ENCODE peak calls at places on chromosomes 7 and 10, in eight cellular contexts. Y, B, X, U, N, M, I and Q are unnamed samples.

GRCh38 chr10:44183667-44184632 is 200.9 kb downstream of the CXCL12 start:
- DNase-seq in N (no peak), U (no peak), X (no peak), M (no peak), B (no peak), Y (no peak), I (no peak), Q (no peak)

GRCh38 chr10:36494386-36494785 is 631.0 kb upstream of the ANKRD30A start:
- DNase-seq in X (no peak), U (no peak), M (peak), I (no peak), B (no peak), N (no peak), Y (no peak), Q (no peak)

GRCh38 chr7:7948233-7948632 is 20.4 kb upstream of the GLCCI1 start:
- DNase-seq in I (no peak), B (no peak), M (no peak), X (no peak), N (no peak), Y (no peak), U (no peak), Q (no peak)

GRCh38 chr7:126302639-126303038 is 950.1 kb downstream of the GRM8 start:
- DNase-seq in X (no peak), I (peak), M (no peak), B (no peak), U (no peak), N (peak), Y (no peak), Q (no peak)

GRCh38 chr7:23470290-23471089 is at the start of gene IGF2BP3:
- DNase-seq in I (peak), M (no peak), Y (no peak), X (peak), U (peak), B (no peak), N (peak), Q (peak)

GRCh38 chr7:44116789-44117666 is 6.3 kb downstream of the POLD2 start:
- DNase-seq in B (no peak), Y (no peak), X (no peak), M (peak), I (no peak), U (no peak), N (no peak), Q (no peak)

GRCh38 chr7:154231732-154232131 is 179.5 kb downstream of the DPP6 start:
- DNase-seq in M (no peak), N (peak), I (peak), X (no peak), Y (no peak), B (no peak), U (no peak), Q (no peak)

GRCh38 chr7:54764861-54765260 is 5.8 kb upstream of the SEC61G start:
- DNase-seq in Y (no peak), X (no peak), I (no peak), U (no peak), N (no peak), M (no peak), B (no peak), Q (no peak)

GRCh38 chr7:4845740-4846142 is 16.1 kb downstream of the PAPOLB start:
- DNase-seq in I (no peak), X (no peak), U (no peak), N (no peak), B (no peak), M (peak), Y (no peak), Q (no peak)

GRCh38 chr10:36681751-36682633 is 443.4 kb upstream of the ANKRD30A start:
- DNase-seq in U (no peak), B (no peak), I (peak), Y (no peak), X (no peak), M (no peak), N (no peak), Q (no peak)

GRCh38 chr10:6601224-6601805 is 21.2 kb upstream of the PRKCQ start:
- DNase-seq in B (no peak), M (no peak), U (no peak), I (no peak), X (no peak), N (no peak), Y (no peak), Q (no peak)

GRCh38 chr10:9613338-9613737 is 1404.3 kb upstream of the CELF2 start:
- DNase-seq in Y (no peak), N (no peak), B (no peak), U (no peak), I (no peak), X (no peak), M (no peak), Q (no peak)

GRCh38 chr7:104552102-104552501 is 223.7 kb downstream of the LHFPL3 start:
- DNase-seq in U (no peak), X (no peak), B (no peak), I (peak), N (peak), Y (no peak), M (peak), Q (peak)

GRCh38 chr10:21173433-21173963 is 276.4 kb upstream of the NEBL start:
- DNase-seq in X (no peak), I (peak), N (no peak), Y (no peak), U (no peak), B (no peak), M (no peak), Q (no peak)

GRCh38 chr7:15709978-15710377 is 23.5 kb upstream of the MEOX2 start:
- DNase-seq in I (no peak), U (no peak), M (no peak), Y (no peak), N (no peak), X (no peak), B (no peak), Q (no peak)

GRCh38 chr7:56083150-56083785 is 9.5 kb downstream of the PHKG1 start:
- DNase-seq in M (no peak), B (no peak), Y (no peak), U (peak), N (no peak), X (no peak), I (no peak), Q (no peak)

GRCh38 chr7:80533287-80533686 is 21.4 kb upstream of the GNAT3 start:
- DNase-seq in I (no peak), B (no peak), M (no peak), U (no peak), Y (no peak), N (no peak), X (no peak), Q (no peak)

GRCh38 chr7:54802841-54803240 is 43.8 kb upstream of the SEC61G start:
- DNase-seq in B (no peak), X (no peak), M (no peak), U (no peak), I (no peak), Y (no peak), N (no peak), Q (no peak)

GRCh38 chr7:1106783-1107421 is 19.0 kb downstream of the GPER1 start:
- DNase-seq in I (no peak), U (no peak), Y (no peak), N (no peak), B (no peak), X (no peak), M (no peak), Q (no peak)

GRCh38 chr10:61898435-61898778 is 3.1 kb upstream of the ARID5B start:
- DNase-seq in B (no peak), Y (no peak), U (peak), X (no peak), M (no peak), I (no peak), N (no peak), Q (no peak)

GRCh38 chr7:29335188-29336083 is 140.9 kb downstream of the CHN2 start:
- DNase-seq in I (no peak), N (no peak), B (no peak), Y (no peak), U (no peak), X (no peak), M (no peak), Q (no peak)

GRCh38 chr7:107596881-107597581 is 17.0 kb downstream of the BCAP29 start:
- DNase-seq in U (no peak), I (peak), Y (no peak), B (no peak), M (no peak), X (no peak), N (no peak), Q (no peak)

GRCh38 chr10:6665847-6666246 is 85.8 kb upstream of the PRKCQ start:
- DNase-seq in M (no peak), U (no peak), B (no peak), N (no peak), I (no peak), X (peak), Y (peak), Q (peak)

GRCh38 chr10:58384536-58384998 is 643 bp upstream of the TFAM start:
- DNase-seq in U (peak), Y (no peak), N (no peak), M (no peak), X (no peak), B (no peak), I (no peak), Q (no peak)

GRCh38 chr7:5414876-5415275 is 8.8 kb downstream of the TNRC18 start:
- DNase-seq in M (no peak), N (no peak), B (no peak), I (no peak), U (no peak), Y (no peak), X (no peak), Q (no peak)

GRCh38 chr7:42550706-42551470 is 313.9 kb upstream of the GLI3 start:
- DNase-seq in Y (no peak), N (no peak), B (no peak), M (no peak), X (no peak), I (no peak), U (no peak), Q (no peak)

GRCh38 chr7:100393233-100393905 is 20.1 kb downstream of the PILRA start:
- DNase-seq in M (no peak), N (no peak), Y (no peak), X (no peak), I (no peak), U (no peak), B (no peak), Q (no peak)